ENCODE peak calls at places on chromosomes 5 and 9, in five cellular contexts. P is activated gamma-delta T cell treated with anti-CD3 and anti-CD28 coated beads, Interleukin-2, amount 50 U/mL, for 16 hours; Y is cardiac muscle cell; L is GM19239; E is myocyte. C is an unnamed sample.
A peak's percentile ranks its signal among the peaks of the same experiment; 100 is the strongest.

GRCh38 chr5:174424219-174425053 is 299.9 kb upstream of the MSX2 start:
- DNase-seq in P (no peak), Y (peak; percentile 22), L (no peak), E (peak; percentile 45), C (no peak)

GRCh38 chr5:74166064-74166463 is 474.5 kb downstream of the ENC1 start:
- DNase-seq in P (no peak), Y (no peak), L (no peak), E (no peak), C (no peak)

GRCh38 chr5:113508756-113509155 is 4.7 kb upstream of the YTHDC2 start:
- DNase-seq in P (no peak), Y (no peak), L (no peak), E (peak; percentile 38), C (no peak)

GRCh38 chr5:164600166-164600715 is 1094.8 kb downstream of the MAT2B start:
- DNase-seq in P (no peak), Y (no peak), L (no peak), E (no peak), C (no peak)

GRCh38 chr5:133376986-133377385 is 235.4 kb downstream of the FSTL4 start:
- DNase-seq in P (no peak), Y (no peak), L (no peak), E (no peak), C (no peak)

GRCh38 chr5:91384671-91385430 is 1.7 kb upstream of the ARRDC3 start:
- DNase-seq in P (peak; percentile 25), Y (peak; percentile 87), L (peak; percentile 46), E (peak; percentile 91), C (peak; percentile 71)

GRCh38 chr9:98231770-98232478 is 23.5 kb downstream of the TBC1D2 start:
- DNase-seq in P (no peak), Y (no peak), L (no peak), E (peak; percentile 66), C (no peak)

GRCh38 chr5:69237877-69238276 is 3.2 kb downstream of the CDK7 start:
- DNase-seq in P (no peak), Y (no peak), L (no peak), E (no peak), C (no peak)

GRCh38 chr5:73908440-73908839 is 282.4 kb downstream of the ARHGEF28 start:
- DNase-seq in P (no peak), Y (no peak), L (no peak), E (no peak), C (no peak)

GRCh38 chr9:21854594-21854993 is 52.2 kb downstream of the MTAP start:
- DNase-seq in P (no peak), Y (no peak), L (no peak), E (no peak), C (peak; percentile 79)

GRCh38 chr5:57383093-57383861 is 99.3 kb downstream of the ACTBL2 start:
- DNase-seq in P (no peak), Y (no peak), L (no peak), E (peak; percentile 32), C (peak; percentile 49)

GRCh38 chr9:109453210-109453842 is 44.8 kb downstream of the PTPN3 start:
- DNase-seq in P (no peak), Y (no peak), L (no peak), E (no peak), C (no peak)

GRCh38 chr9:107193251-107193650 is 89.8 kb upstream of the RAD23B start:
- DNase-seq in P (no peak), Y (no peak), L (no peak), E (no peak), C (no peak)

GRCh38 chr5:176798949-176799348 is 11.4 kb upstream of the UNC5A start:
- DNase-seq in P (no peak), Y (no peak), L (no peak), E (no peak), C (no peak)

GRCh38 chr5:76789991-76790571 is 28.7 kb upstream of the F2RL1 start:
- DNase-seq in P (no peak), Y (no peak), L (no peak), E (no peak), C (no peak)

GRCh38 chr9:130872912-130873503 is 23.6 kb downstream of the QRFP start:
- DNase-seq in P (no peak), Y (no peak), L (no peak), E (no peak), C (no peak)

GRCh38 chr9:108099854-108100253 is 610.3 kb upstream of the KLF4 start:
- DNase-seq in P (no peak), Y (no peak), L (no peak), E (peak; percentile 12), C (no peak)

C was measured in Calu3.